ENCODE peak calls at places on chromosomes 4 and X, in eight cellular contexts. T is HCT116; E is H9; F is activated CD8-positive, alpha-beta memory T cell treated with anti-CD3 and anti-CD28 coated beads, Interleukin-2, amount 10 ng/mL, durations not matched to agents 7 days and 5 days; J is hippocampal formation; K is anterior cingulate cortex; B is CD4-positive, alpha-beta memory T cell; Z is endothelial cell of umbilical vein. V is an unnamed sample.

GRCh38 chr4:89640620-89641366 is 196.2 kb downstream of the SNCA start:
- DNase-seq in T (peak), E (peak), F (no peak), J (peak), K (no peak), B (no peak), Z (no peak), V (peak)

GRCh38 chr4:1512738-1513660 is 106.8 kb upstream of the NKX1-1 start:
- DNase-seq in T (peak), E (peak), F (no peak), J (no peak), K (no peak), B (peak), Z (peak), V (no peak)

GRCh38 chr4:26609398-26609797 is 25.5 kb downstream of the TBC1D19 start:
- DNase-seq in T (no peak), E (no peak), F (no peak), J (no peak), K (no peak), B (no peak), Z (no peak), V (no peak)

GRCh38 chr4:53558981-53559620 is 32.2 kb downstream of the LNX1 start:
- DNase-seq in T (no peak), E (no peak), F (no peak), J (no peak), K (no peak), B (no peak), Z (peak), V (no peak)

GRCh38 chr4:77010841-77011354 is 61.3 kb downstream of the SEPTIN11 start:
- DNase-seq in T (no peak), E (no peak), F (no peak), J (no peak), K (no peak), B (no peak), Z (peak), V (no peak)

GRCh38 chrX:153727108-153727931 is 2.7 kb downstream of the ABCD1 start:
- DNase-seq in T (no peak), E (no peak), F (peak), J (peak), K (peak), B (no peak), Z (peak), V (no peak)

GRCh38 chr4:149791836-149792235 is 23.8 kb downstream of the IQCM start:
- DNase-seq in T (no peak), E (no peak), F (no peak), J (no peak), K (no peak), B (no peak), Z (no peak), V (no peak)

GRCh38 chr4:168978001-168978700 is 31.9 kb downstream of the CBR4 start:
- DNase-seq in T (no peak), E (no peak), F (no peak), J (no peak), K (no peak), B (no peak), Z (no peak), V (peak)

GRCh38 chr4:76951333-76952033 is 1.9 kb downstream of the SEPTIN11 start:
- DNase-seq in T (no peak), E (no peak), F (no peak), J (no peak), K (no peak), B (no peak), Z (peak), V (no peak)

GRCh38 chr4:14943749-14944148 is 58.5 kb upstream of the CPEB2 start:
- DNase-seq in T (no peak), E (no peak), F (no peak), J (no peak), K (no peak), B (no peak), Z (no peak), V (no peak)

GRCh38 chr4:1518997-1519700 is 112.9 kb upstream of the NKX1-1 start:
- DNase-seq in T (no peak), E (no peak), F (no peak), J (no peak), K (no peak), B (no peak), Z (no peak), V (no peak)

GRCh38 chr4:110268352-110268751 is 69.9 kb upstream of the ELOVL6 start:
- DNase-seq in T (no peak), E (no peak), F (peak), J (no peak), K (no peak), B (no peak), Z (no peak), V (no peak)

GRCh38 chr4:112847781-112848180 is 201.7 kb upstream of the ANK2 start:
- DNase-seq in T (no peak), E (no peak), F (no peak), J (no peak), K (no peak), B (no peak), Z (no peak), V (no peak)

GRCh38 chrX:150544222-150544787 is 24.1 kb upstream of the MTM1 start:
- DNase-seq in T (no peak), E (peak), F (peak), J (no peak), K (no peak), B (no peak), Z (no peak), V (no peak)

GRCh38 chrX:153783378-153784013 is 2.7 kb downstream of the SRPK3 start:
- DNase-seq in T (no peak), E (no peak), F (no peak), J (no peak), K (no peak), B (no peak), Z (no peak), V (no peak)

GRCh38 chrX:123060986-123061385 is 123.1 kb upstream of the GRIA3 start:
- DNase-seq in T (no peak), E (no peak), F (no peak), J (no peak), K (no peak), B (no peak), Z (no peak), V (no peak)

GRCh38 chr4:47525154-47525819 is 40.2 kb downstream of the ATP10D start:
- DNase-seq in T (peak), E (no peak), F (no peak), J (no peak), K (no peak), B (no peak), Z (peak), V (peak)

GRCh38 chrX:136147320-136147901 is at the start of gene FHL1:
- DNase-seq in T (no peak), E (peak), F (peak), J (peak), K (peak), B (peak), Z (peak), V (no peak)

GRCh38 chr4:59570850-59571476 is 1629.2 kb upstream of the ADGRL3 start:
- DNase-seq in T (no peak), E (no peak), F (no peak), J (no peak), K (no peak), B (no peak), Z (no peak), V (no peak)

GRCh38 chrX:26651755-26652154 is 435.8 kb downstream of the MAGEB5 start:
- DNase-seq in T (no peak), E (no peak), F (no peak), J (no peak), K (no peak), B (no peak), Z (no peak), V (no peak)

GRCh38 chr4:128528793-128529553 is 241.4 kb upstream of the PGRMC2 start:
- DNase-seq in T (peak), E (peak), F (no peak), J (no peak), K (no peak), B (no peak), Z (peak), V (peak)

GRCh38 chrX:19566359-19567141 is 51.2 kb upstream of the MAP3K15 start:
- DNase-seq in T (no peak), E (no peak), F (peak), J (no peak), K (no peak), B (no peak), Z (peak), V (peak)

GRCh38 chr4:155900402-155900801 is 3.1 kb upstream of the TDO2 start:
- DNase-seq in T (no peak), E (no peak), F (no peak), J (no peak), K (no peak), B (no peak), Z (no peak), V (peak)

GRCh38 chrX:82081027-82081426 is 879.1 kb downstream of the SH3BGRL start:
- DNase-seq in T (no peak), E (no peak), F (no peak), J (no peak), K (no peak), B (no peak), Z (no peak), V (no peak)

GRCh38 chrX:22116585-22117546 is 84.7 kb downstream of the PHEX start:
- DNase-seq in T (no peak), E (no peak), F (no peak), J (no peak), K (no peak), B (no peak), Z (no peak), V (no peak)

GRCh38 chr4:185398618-185399017 is 2.0 kb downstream of the ANKRD37 start:
- DNase-seq in T (no peak), E (no peak), F (no peak), J (no peak), K (no peak), B (no peak), Z (peak), V (no peak)

GRCh38 chr4:19711871-19712270 is 539.8 kb upstream of the SLIT2 start:
- DNase-seq in T (no peak), E (no peak), F (no peak), J (no peak), K (no peak), B (no peak), Z (peak), V (peak)

GRCh38 chr4:54027311-54027710 is 37.1 kb downstream of the CHIC2 start:
- DNase-seq in T (no peak), E (no peak), F (no peak), J (no peak), K (no peak), B (no peak), Z (no peak), V (no peak)

GRCh38 chrX:152876931-152877840 is 20.7 kb upstream of the ZNF185 start:
- DNase-seq in T (no peak), E (no peak), F (no peak), J (no peak), K (no peak), B (no peak), Z (no peak), V (no peak)

GRCh38 chr4:95610170-95610569 is 61.4 kb upstream of the UNC5C start:
- DNase-seq in T (no peak), E (no peak), F (no peak), J (no peak), K (no peak), B (no peak), Z (no peak), V (no peak)

GRCh38 chr4:105060628-105061027 is 86.0 kb upstream of the TET2 start:
- DNase-seq in T (no peak), E (no peak), F (peak), J (peak), K (no peak), B (no peak), Z (no peak), V (no peak)